ENCODE peak calls at places on chromosome 1, in four cellular contexts. One of them, this sample, is unnamed.

GRCh38 chr1:56776581-56776980 is 42.6 kb downstream of the FYB2 start:
- DNase-seq in brain microvascular endothelial cell: no peak
- DNase-seq in PC-3: no peak
- DNase-seq in left ventricle myocardium inferior: no peak
- DNase-seq in this sample: no peak

GRCh38 chr1:162151900-162152829 is 82.7 kb downstream of the NOS1AP start:
- DNase-seq in PC-3: no peak
- DNase-seq in brain microvascular endothelial cell: peak; percentile 75
- DNase-seq in left ventricle myocardium inferior: no peak
- DNase-seq in this sample: no peak

GRCh38 chr1:245888809-245889208 is 618.3 kb downstream of the SMYD3 start:
- DNase-seq in left ventricle myocardium inferior: no peak
- DNase-seq in PC-3: peak; percentile 77
- DNase-seq in brain microvascular endothelial cell: peak; percentile 43
- DNase-seq in this sample: peak; percentile 65

GRCh38 chr1:205144751-205145150 is 23.0 kb upstream of the RBBP5 start:
- DNase-seq in PC-3: peak; percentile 19
- DNase-seq in brain microvascular endothelial cell: no peak
- DNase-seq in left ventricle myocardium inferior: no peak
- DNase-seq in this sample: peak; percentile 10

GRCh38 chr1:59393211-59394180 is 96.6 kb downstream of the FGGY start:
- DNase-seq in PC-3: no peak
- DNase-seq in brain microvascular endothelial cell: peak; percentile 78
- DNase-seq in left ventricle myocardium inferior: peak; percentile 82
- DNase-seq in this sample: peak; percentile 12

GRCh38 chr1:205429742-205430464 is 8.0 kb upstream of the LEMD1 start:
- DNase-seq in brain microvascular endothelial cell: no peak
- DNase-seq in left ventricle myocardium inferior: no peak
- DNase-seq in PC-3: no peak
- DNase-seq in this sample: no peak

GRCh38 chr1:100250264-100250663 is 630 bp upstream of the DBT start:
- DNase-seq in PC-3: no peak
- DNase-seq in left ventricle myocardium inferior: no peak
- DNase-seq in brain microvascular endothelial cell: no peak
- DNase-seq in this sample: no peak

GRCh38 chr1:39406533-39407478 is 84.6 kb upstream of the BMP8A start:
- DNase-seq in brain microvascular endothelial cell: peak; percentile 51
- DNase-seq in left ventricle myocardium inferior: no peak
- DNase-seq in PC-3: no peak
- DNase-seq in this sample: no peak

GRCh38 chr1:28257736-28258135 is 1.6 kb upstream of the SESN2 start:
- DNase-seq in left ventricle myocardium inferior: no peak
- DNase-seq in PC-3: no peak
- DNase-seq in brain microvascular endothelial cell: no peak
- DNase-seq in this sample: no peak

GRCh38 chr1:212110617-212111016 is 75.1 kb downstream of the DTL start:
- DNase-seq in brain microvascular endothelial cell: no peak
- DNase-seq in left ventricle myocardium inferior: peak; percentile 24
- DNase-seq in PC-3: no peak
- DNase-seq in this sample: no peak

GRCh38 chr1:229736376-229736775 is 110.3 kb downstream of the URB2 start:
- DNase-seq in left ventricle myocardium inferior: no peak
- DNase-seq in brain microvascular endothelial cell: no peak
- DNase-seq in PC-3: no peak
- DNase-seq in this sample: no peak

GRCh38 chr1:212721388-212722247 is 22.0 kb upstream of the BATF3 start:
- DNase-seq in brain microvascular endothelial cell: peak; percentile 45
- DNase-seq in PC-3: peak; percentile 99
- DNase-seq in left ventricle myocardium inferior: no peak
- DNase-seq in this sample: peak; percentile 70

GRCh38 chr1:247415423-247416361 is at the start of gene NLRP3:
- DNase-seq in left ventricle myocardium inferior: peak; percentile 36
- DNase-seq in PC-3: peak; percentile 73
- DNase-seq in brain microvascular endothelial cell: peak; percentile 14
- DNase-seq in this sample: peak; percentile 47

GRCh38 chr1:204376919-204377799 is 17.4 kb upstream of the PLEKHA6 start:
- DNase-seq in brain microvascular endothelial cell: no peak
- DNase-seq in left ventricle myocardium inferior: no peak
- DNase-seq in PC-3: peak; percentile 95
- DNase-seq in this sample: no peak

GRCh38 chr1:16122361-16122881 is 33.4 kb downstream of the EPHA2 start:
- DNase-seq in PC-3: peak; percentile 38
- DNase-seq in brain microvascular endothelial cell: no peak
- DNase-seq in left ventricle myocardium inferior: no peak
- DNase-seq in this sample: no peak

GRCh38 chr1:177780096-177780700 is 189.7 kb downstream of the SEC16B start:
- DNase-seq in left ventricle myocardium inferior: no peak
- DNase-seq in PC-3: peak; percentile 73
- DNase-seq in brain microvascular endothelial cell: peak; percentile 52
- DNase-seq in this sample: peak; percentile 77

GRCh38 chr1:198878566-198878965 is 239.7 kb downstream of the PTPRC start:
- DNase-seq in PC-3: no peak
- DNase-seq in left ventricle myocardium inferior: no peak
- DNase-seq in brain microvascular endothelial cell: no peak
- DNase-seq in this sample: no peak

GRCh38 chr1:59737638-59738037 is 77.1 kb upstream of the HOOK1 start:
- DNase-seq in left ventricle myocardium inferior: no peak
- DNase-seq in PC-3: no peak
- DNase-seq in brain microvascular endothelial cell: no peak
- DNase-seq in this sample: no peak

GRCh38 chr1:66489972-66490601 is 43.9 kb upstream of the SGIP1 start:
- DNase-seq in PC-3: no peak
- DNase-seq in left ventricle myocardium inferior: no peak
- DNase-seq in brain microvascular endothelial cell: no peak
- DNase-seq in this sample: no peak

DNA sequence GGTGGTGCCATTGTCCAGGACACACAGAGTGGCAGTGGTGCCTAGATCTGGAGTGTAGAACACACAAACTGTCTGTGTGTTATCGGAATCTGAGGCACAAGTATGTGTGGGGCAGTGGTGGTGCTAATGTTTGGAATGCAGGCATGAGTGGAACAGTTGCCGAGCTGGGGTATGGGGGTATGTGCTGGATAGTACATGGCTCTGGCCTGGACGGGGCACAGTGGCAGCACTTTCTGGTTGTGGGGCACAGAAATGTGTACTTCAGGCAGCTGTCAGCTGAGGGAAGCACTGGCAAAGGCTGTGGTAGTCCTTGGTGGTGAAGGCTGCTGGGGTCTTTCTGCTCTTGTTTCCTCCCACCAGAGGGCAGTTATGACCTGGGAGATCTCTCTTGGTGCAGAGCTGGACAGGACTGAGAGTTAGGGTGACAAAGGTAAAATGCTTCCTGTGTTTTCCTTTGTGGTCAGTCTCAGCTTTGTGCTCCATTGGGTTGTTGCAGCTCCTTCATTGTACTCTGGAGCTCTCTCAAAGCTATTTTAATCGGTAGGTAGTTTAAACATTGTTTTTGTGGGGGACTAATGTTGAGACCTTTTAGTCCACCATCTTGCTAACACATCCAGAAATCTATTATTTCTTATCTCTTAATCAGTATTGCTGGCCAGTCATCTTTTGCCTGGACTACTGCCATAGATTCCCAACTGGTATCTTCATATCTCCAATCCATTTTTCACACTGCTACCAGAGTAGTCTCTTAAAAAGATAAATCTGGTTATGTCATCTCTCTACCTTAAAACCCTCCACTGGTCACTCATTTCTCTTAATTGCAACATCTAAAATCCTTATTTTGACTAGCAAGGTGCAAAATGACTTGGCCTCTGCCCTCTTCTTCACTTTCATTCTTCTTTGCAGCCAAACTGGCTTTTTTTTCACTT is 83.9 kb upstream of the NBPF4 start:
- DNase-seq in PC-3: peak; percentile 19
- DNase-seq in brain microvascular endothelial cell: no peak
- DNase-seq in left ventricle myocardium inferior: no peak
- DNase-seq in this sample: no peak
- TF ChIP-seq CTCF in PC-3: peak; percentile 30
- TF ChIP-seq CTCF in brain microvascular endothelial cell: peak; percentile 32
- TF ChIP-seq CTCF in left ventricle myocardium inferior: no peak
- TF ChIP-seq CTCF in this sample: no peak

GRCh38 chr1:231580874-231581273 is 45.7 kb upstream of the DISC1 start:
- DNase-seq in left ventricle myocardium inferior: no peak
- DNase-seq in PC-3: no peak
- DNase-seq in brain microvascular endothelial cell: no peak
- DNase-seq in this sample: no peak

GRCh38 chr1:231581859-231582258 is 44.7 kb upstream of the DISC1 start:
- DNase-seq in PC-3: no peak
- DNase-seq in brain microvascular endothelial cell: no peak
- DNase-seq in left ventricle myocardium inferior: no peak
- DNase-seq in this sample: no peak

GRCh38 chr1:231583376-231583775 is 43.2 kb upstream of the DISC1 start:
- DNase-seq in PC-3: no peak
- DNase-seq in left ventricle myocardium inferior: no peak
- DNase-seq in brain microvascular endothelial cell: no peak
- DNase-seq in this sample: no peak

GRCh38 chr1:231584117-231584516 is 42.5 kb upstream of the DISC1 start:
- DNase-seq in brain microvascular endothelial cell: peak; percentile 85
- DNase-seq in left ventricle myocardium inferior: no peak
- DNase-seq in PC-3: peak; percentile 86
- DNase-seq in this sample: peak; percentile 66
- TF ChIP-seq CTCF in brain microvascular endothelial cell: peak; percentile 39
- TF ChIP-seq CTCF in left ventricle myocardium inferior: no peak
- TF ChIP-seq CTCF in PC-3: peak; percentile 71
- TF ChIP-seq CTCF in this sample: peak; percentile 31

DNA sequence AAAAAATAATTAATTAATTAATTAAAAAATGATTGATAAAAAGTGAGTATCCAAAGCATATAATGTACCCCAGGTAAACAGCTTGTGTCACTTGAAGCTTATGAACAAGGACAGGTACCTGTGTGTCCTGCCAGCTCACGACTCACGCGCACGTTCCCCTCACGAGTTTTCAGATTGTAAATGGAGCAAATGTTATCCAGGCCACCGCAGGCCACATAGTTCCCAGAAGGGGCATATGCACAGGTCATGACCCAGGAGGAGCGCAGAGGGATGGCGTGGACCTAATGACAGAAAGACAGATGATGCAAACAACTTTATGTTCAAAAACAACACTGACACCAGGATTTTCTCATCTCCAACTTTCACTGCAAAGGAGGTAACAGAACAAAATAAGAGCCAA is 26.0 kb upstream of the NADK start:
- DNase-seq in left ventricle myocardium inferior: no peak
- DNase-seq in brain microvascular endothelial cell: no peak
- DNase-seq in PC-3: no peak
- DNase-seq in this sample: no peak
- TF ChIP-seq CTCF in left ventricle myocardium inferior: no peak
- TF ChIP-seq CTCF in brain microvascular endothelial cell: no peak
- TF ChIP-seq CTCF in PC-3: no peak
- TF ChIP-seq CTCF in this sample: no peak

GRCh38 chr1:239856924-239857323 is 234.8 kb upstream of the FMN2 start:
- DNase-seq in left ventricle myocardium inferior: no peak
- DNase-seq in brain microvascular endothelial cell: no peak
- DNase-seq in PC-3: no peak
- DNase-seq in this sample: no peak
- TF ChIP-seq CTCF in left ventricle myocardium inferior: no peak
- TF ChIP-seq CTCF in brain microvascular endothelial cell: no peak
- TF ChIP-seq CTCF in PC-3: no peak
- TF ChIP-seq CTCF in this sample: no peak

GRCh38 chr1:92820024-92820423 is 11.8 kb upstream of the RPL5 start:
- DNase-seq in PC-3: no peak
- DNase-seq in brain microvascular endothelial cell: peak; percentile 31
- DNase-seq in left ventricle myocardium inferior: no peak
- DNase-seq in this sample: peak; percentile 35
- TF ChIP-seq CTCF in PC-3: no peak
- TF ChIP-seq CTCF in brain microvascular endothelial cell: no peak
- TF ChIP-seq CTCF in left ventricle myocardium inferior: no peak
- TF ChIP-seq CTCF in this sample: no peak

GRCh38 chr1:34896612-34897011 is 32.8 kb downstream of the DLGAP3 start:
- DNase-seq in PC-3: no peak
- DNase-seq in left ventricle myocardium inferior: no peak
- DNase-seq in brain microvascular endothelial cell: no peak
- DNase-seq in this sample: no peak
- TF ChIP-seq CTCF in PC-3: peak; percentile 36
- TF ChIP-seq CTCF in left ventricle myocardium inferior: no peak
- TF ChIP-seq CTCF in brain microvascular endothelial cell: peak; percentile 17
- TF ChIP-seq CTCF in this sample: peak; percentile 3

GRCh38 chr1:24963099-24963872 is 33.2 kb upstream of the RUNX3 start:
- DNase-seq in brain microvascular endothelial cell: no peak
- DNase-seq in PC-3: no peak
- DNase-seq in left ventricle myocardium inferior: no peak
- DNase-seq in this sample: no peak
- TF ChIP-seq CTCF in brain microvascular endothelial cell: no peak
- TF ChIP-seq CTCF in PC-3: no peak
- TF ChIP-seq CTCF in left ventricle myocardium inferior: no peak
- TF ChIP-seq CTCF in this sample: no peak

GRCh38 chr1:161128591-161129420 is 3.7 kb downstream of the DEDD start:
- DNase-seq in left ventricle myocardium inferior: no peak
- DNase-seq in PC-3: no peak
- DNase-seq in brain microvascular endothelial cell: no peak
- DNase-seq in this sample: no peak

GRCh38 chr1:161131721-161132409 is 602 bp downstream of the DEDD start:
- DNase-seq in PC-3: no peak
- DNase-seq in brain microvascular endothelial cell: no peak
- DNase-seq in left ventricle myocardium inferior: no peak
- DNase-seq in this sample: no peak

GRCh38 chr1:161130266-161130665 is 2.2 kb downstream of the DEDD start:
- DNase-seq in brain microvascular endothelial cell: no peak
- DNase-seq in left ventricle myocardium inferior: no peak
- DNase-seq in PC-3: no peak
- DNase-seq in this sample: no peak

GRCh38 chr1:161133220-161133740 is 813 bp upstream of the DEDD start:
- DNase-seq in brain microvascular endothelial cell: no peak
- DNase-seq in left ventricle myocardium inferior: no peak
- DNase-seq in PC-3: peak; percentile 23
- DNase-seq in this sample: peak; percentile 38

DNA sequence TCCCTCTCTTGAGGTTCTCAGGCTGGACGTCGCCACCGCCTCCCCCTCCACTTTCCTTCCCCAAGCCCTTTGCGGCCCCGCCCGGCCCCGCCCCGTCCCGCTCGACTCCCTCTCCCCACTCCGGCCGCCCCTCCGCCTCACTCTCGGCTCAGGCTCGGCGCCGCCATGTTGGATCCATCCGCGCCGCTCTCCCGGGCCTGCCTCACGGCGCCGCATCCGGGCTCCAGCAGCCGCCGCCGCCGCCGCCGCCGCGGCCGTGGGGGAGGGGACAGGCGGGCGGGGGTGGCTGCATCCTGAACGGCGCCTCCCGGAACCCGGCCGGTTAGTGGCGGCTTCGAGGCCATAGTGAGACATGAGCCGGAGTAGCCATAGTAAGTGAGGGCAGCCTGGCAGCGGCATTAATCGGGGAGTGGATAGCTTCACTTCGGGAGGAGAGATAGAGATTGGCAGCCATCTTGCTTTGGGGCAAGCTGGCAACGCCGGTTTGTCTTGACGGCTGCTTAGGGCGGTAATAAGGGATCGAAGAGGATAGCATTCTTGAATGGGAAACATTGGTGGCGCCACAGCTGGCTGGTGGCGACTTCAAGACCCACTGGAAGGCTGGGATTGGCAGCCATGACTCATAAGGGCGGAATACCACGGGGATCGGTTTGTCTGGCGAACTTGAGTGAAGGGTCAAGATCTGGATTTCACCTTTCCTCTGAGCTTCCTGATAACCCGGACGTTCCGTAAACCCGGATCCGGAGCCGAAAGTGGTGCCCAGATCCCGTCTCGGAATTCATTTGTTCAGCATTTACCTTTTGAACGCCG is at the start of gene DEDD:
- DNase-seq in brain microvascular endothelial cell: peak; percentile 94
- DNase-seq in PC-3: peak; percentile 97
- DNase-seq in left ventricle myocardium inferior: peak; percentile 93
- DNase-seq in this sample: peak; percentile 96
- TF ChIP-seq CTCF in brain microvascular endothelial cell: no peak
- TF ChIP-seq CTCF in PC-3: peak; percentile 39
- TF ChIP-seq CTCF in left ventricle myocardium inferior: no peak
- TF ChIP-seq CTCF in this sample: no peak